ENCODE peak calls at places on chromosomes 5 and 9, in six cellular contexts. One of them, this sample, is unnamed.
A peak's percentile ranks its signal among the peaks of the same experiment; 100 is the strongest.

GRCh38 chr5:137036630-137037029 is 462.5 kb downstream of the SPOCK1 start:
- DNase-seq in GM12878: no peak
- DNase-seq in IMR-90: no peak
- DNase-seq in MM.1S: no peak
- DNase-seq in psoas muscle: no peak
- DNase-seq in testis: no peak
- DNase-seq in this sample: no peak

GRCh38 chr5:151420127-151420526 is 27.3 kb upstream of the SLC36A1 start:
- DNase-seq in GM12878: no peak
- DNase-seq in IMR-90: no peak
- DNase-seq in MM.1S: no peak
- DNase-seq in psoas muscle: no peak
- DNase-seq in testis: no peak
- DNase-seq in this sample: no peak

GRCh38 chr5:111537153-111538024 is 25.1 kb upstream of the STARD4 start:
- DNase-seq in GM12878: no peak
- DNase-seq in IMR-90: peak; percentile 78
- DNase-seq in MM.1S: no peak
- DNase-seq in psoas muscle: no peak
- DNase-seq in testis: no peak
- DNase-seq in this sample: peak; percentile 92

GRCh38 chr5:180777475-180777874 is 25.1 kb downstream of the MGAT1 start:
- DNase-seq in GM12878: no peak
- DNase-seq in IMR-90: no peak
- DNase-seq in MM.1S: no peak
- DNase-seq in psoas muscle: no peak
- DNase-seq in testis: no peak
- DNase-seq in this sample: no peak

GRCh38 chr9:133060417-133060841 is 1.4 kb upstream of the CEL start:
- DNase-seq in GM12878: no peak
- DNase-seq in IMR-90: no peak
- DNase-seq in MM.1S: peak; percentile 45
- DNase-seq in psoas muscle: no peak
- DNase-seq in testis: no peak
- DNase-seq in this sample: no peak

GRCh38 chr5:68277427-68277826 is 61.9 kb downstream of the PIK3R1 start:
- DNase-seq in GM12878: no peak
- DNase-seq in IMR-90: peak; percentile 77
- DNase-seq in MM.1S: no peak
- DNase-seq in psoas muscle: no peak
- DNase-seq in testis: no peak
- DNase-seq in this sample: peak; percentile 23

GRCh38 chr5:84634256-84634655 is 249.6 kb upstream of the EDIL3 start:
- DNase-seq in GM12878: no peak
- DNase-seq in IMR-90: peak; percentile 17
- DNase-seq in MM.1S: no peak
- DNase-seq in psoas muscle: no peak
- DNase-seq in testis: no peak
- DNase-seq in this sample: peak; percentile 27

GRCh38 chr5:82885657-82886389 is 191.4 kb downstream of the TMEM167A start:
- DNase-seq in GM12878: peak; percentile 16
- DNase-seq in IMR-90: peak; percentile 20
- DNase-seq in MM.1S: peak; percentile 19
- DNase-seq in psoas muscle: no peak
- DNase-seq in testis: no peak
- DNase-seq in this sample: peak; percentile 13

GRCh38 chr5:94017579-94017978 is 276.2 kb upstream of the POU5F2 start:
- DNase-seq in GM12878: no peak
- DNase-seq in IMR-90: peak; percentile 52
- DNase-seq in MM.1S: no peak
- DNase-seq in psoas muscle: no peak
- DNase-seq in testis: no peak
- DNase-seq in this sample: no peak

GRCh38 chr9:131739192-131739961 is 499 bp downstream of the RAPGEF1 start:
- DNase-seq in GM12878: no peak
- DNase-seq in IMR-90: no peak
- DNase-seq in MM.1S: peak; percentile 41
- DNase-seq in psoas muscle: peak; percentile 65
- DNase-seq in testis: peak; percentile 35
- DNase-seq in this sample: peak; percentile 28

GRCh38 chr5:142716963-142717362 is 31.1 kb upstream of the FGF1 start:
- DNase-seq in GM12878: no peak
- DNase-seq in IMR-90: peak; percentile 51
- DNase-seq in MM.1S: no peak
- DNase-seq in psoas muscle: no peak
- DNase-seq in testis: peak; percentile 70
- DNase-seq in this sample: peak; percentile 62

GRCh38 chr5:128535225-128535624 is 2.8 kb downstream of the FBN2 start:
- DNase-seq in GM12878: no peak
- DNase-seq in IMR-90: no peak
- DNase-seq in MM.1S: no peak
- DNase-seq in psoas muscle: no peak
- DNase-seq in testis: no peak
- DNase-seq in this sample: no peak

GRCh38 chr9:33374634-33375237 is 27.6 kb downstream of the AQP7 start:
- DNase-seq in GM12878: no peak
- DNase-seq in IMR-90: peak; percentile 74
- DNase-seq in MM.1S: peak; percentile 49
- DNase-seq in psoas muscle: peak; percentile 62
- DNase-seq in testis: peak; percentile 94
- DNase-seq in this sample: peak; percentile 84

GRCh38 chr5:21806943-21807342 is 1046.2 kb downstream of the CDH12 start:
- DNase-seq in GM12878: no peak
- DNase-seq in IMR-90: peak; percentile 87
- DNase-seq in MM.1S: no peak
- DNase-seq in psoas muscle: no peak
- DNase-seq in testis: no peak
- DNase-seq in this sample: no peak

GRCh38 chr5:6397536-6398269 is 19.4 kb upstream of the MED10 start:
- DNase-seq in GM12878: no peak
- DNase-seq in IMR-90: no peak
- DNase-seq in MM.1S: no peak
- DNase-seq in psoas muscle: no peak
- DNase-seq in testis: no peak
- DNase-seq in this sample: no peak

GRCh38 chr9:125479846-125480615 is 218.4 kb downstream of the GAPVD1 start:
- DNase-seq in GM12878: no peak
- DNase-seq in IMR-90: no peak
- DNase-seq in MM.1S: no peak
- DNase-seq in psoas muscle: no peak
- DNase-seq in testis: no peak
- DNase-seq in this sample: peak; percentile 32

GRCh38 chr9:76904661-76905457 is 1.1 kb downstream of the PRUNE2 start:
- DNase-seq in GM12878: no peak
- DNase-seq in IMR-90: no peak
- DNase-seq in MM.1S: no peak
- DNase-seq in psoas muscle: no peak
- DNase-seq in testis: no peak
- DNase-seq in this sample: no peak

GRCh38 chr5:67353500-67353931 is 156.9 kb upstream of the CD180 start:
- DNase-seq in GM12878: no peak
- DNase-seq in IMR-90: no peak
- DNase-seq in MM.1S: no peak
- DNase-seq in psoas muscle: no peak
- DNase-seq in testis: no peak
- DNase-seq in this sample: peak; percentile 57

GRCh38 chr5:923473-923873 is 30.8 kb downstream of the TRIP13 start:
- DNase-seq in GM12878: no peak
- DNase-seq in IMR-90: peak; percentile 55
- DNase-seq in MM.1S: peak; percentile 88
- DNase-seq in psoas muscle: peak; percentile 84
- DNase-seq in testis: peak; percentile 86
- DNase-seq in this sample: peak; percentile 40

GRCh38 chr5:176612008-176612407 is 2.1 kb upstream of the GPRIN1 start:
- DNase-seq in GM12878: no peak
- DNase-seq in IMR-90: no peak
- DNase-seq in MM.1S: no peak
- DNase-seq in psoas muscle: no peak
- DNase-seq in testis: no peak
- DNase-seq in this sample: no peak

GRCh38 chr5:176609724-176610429 is at the start of gene GPRIN1:
- DNase-seq in GM12878: no peak
- DNase-seq in IMR-90: peak; percentile 36
- DNase-seq in MM.1S: peak; percentile 74
- DNase-seq in psoas muscle: peak; percentile 63
- DNase-seq in testis: peak; percentile 43
- DNase-seq in this sample: peak; percentile 29

GRCh38 chr5:176611435-176611834 is 1.5 kb upstream of the GPRIN1 start:
- DNase-seq in GM12878: no peak
- DNase-seq in IMR-90: peak; percentile 91
- DNase-seq in MM.1S: peak; percentile 68
- DNase-seq in psoas muscle: peak; percentile 82
- DNase-seq in testis: peak; percentile 88
- DNase-seq in this sample: peak; percentile 83

GRCh38 chr5:176608937-176609723 is 826 bp downstream of the GPRIN1 start:
- DNase-seq in GM12878: no peak
- DNase-seq in IMR-90: no peak
- DNase-seq in MM.1S: no peak
- DNase-seq in psoas muscle: no peak
- DNase-seq in testis: no peak
- DNase-seq in this sample: no peak

GRCh38 chr5:176610430-176610763 is 441 bp upstream of the GPRIN1 start:
- DNase-seq in GM12878: no peak
- DNase-seq in IMR-90: no peak
- DNase-seq in MM.1S: no peak
- DNase-seq in psoas muscle: no peak
- DNase-seq in testis: no peak
- DNase-seq in this sample: no peak
- H3K4me3 ChIP-seq in GM12878: peak overlapping the region; percentile 74
- H3K4me3 ChIP-seq in IMR-90: peak overlapping the region; percentile 74
- H3K4me3 ChIP-seq in MM.1S: peak overlapping the region; percentile 72
- H3K4me3 ChIP-seq in psoas muscle: peak overlapping the region; percentile 67
- H3K4me3 ChIP-seq in testis: peak overlapping the region; percentile 67
- H3K4me3 ChIP-seq in this sample: peak overlapping the region; percentile 21

DNA sequence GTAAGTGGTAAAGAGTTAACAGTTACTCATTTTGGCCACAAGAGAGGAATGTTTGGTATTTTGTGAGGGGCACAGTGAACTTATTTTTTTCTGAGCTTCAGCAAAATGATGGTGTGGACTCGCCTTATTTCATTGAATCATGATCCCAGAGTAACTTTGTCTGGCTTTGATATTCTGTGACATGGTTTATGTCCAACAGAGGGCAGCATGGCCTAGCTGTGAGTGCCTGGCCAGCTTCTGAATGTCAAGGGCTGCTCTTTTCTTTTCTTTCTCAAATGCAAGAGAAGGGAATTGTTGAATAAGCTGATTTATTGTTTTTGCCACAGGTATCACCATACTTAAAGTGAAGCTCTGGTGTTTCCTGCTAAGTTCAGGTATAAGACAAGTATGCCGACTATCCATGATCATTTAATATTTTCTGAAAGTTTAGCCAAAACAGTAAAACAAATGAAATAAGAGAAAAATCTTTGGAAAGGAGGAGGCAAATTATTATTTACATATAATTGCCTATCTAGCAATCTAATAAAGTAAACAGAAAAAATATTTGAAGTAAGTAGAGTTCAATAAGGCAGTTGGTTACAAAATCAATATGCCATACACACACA is 31.7 kb downstream of the MRPL22 start:
- DNase-seq in GM12878: no peak
- DNase-seq in IMR-90: peak; percentile 53
- DNase-seq in MM.1S: peak; percentile 32
- DNase-seq in psoas muscle: no peak
- DNase-seq in testis: peak; percentile 68
- DNase-seq in this sample: peak; percentile 45
- TF ChIP-seq CTCF in GM12878: peak; percentile 54
- TF ChIP-seq CTCF in IMR-90: peak; percentile 67
- TF ChIP-seq CTCF in MM.1S: peak; percentile 56
- TF ChIP-seq CTCF in psoas muscle: peak; percentile 38
- TF ChIP-seq CTCF in testis: peak; percentile 52
- TF ChIP-seq CTCF in this sample: peak; percentile 65

GRCh38 chr5:10635257-10635860 is 71.5 kb downstream of the ANKRD33B start:
- DNase-seq in GM12878: peak; percentile 94
- DNase-seq in IMR-90: peak; percentile 80
- DNase-seq in MM.1S: no peak
- DNase-seq in psoas muscle: no peak
- DNase-seq in testis: no peak
- DNase-seq in this sample: peak; percentile 81

GRCh38 chr5:10636363-10637142 is 72.7 kb downstream of the ANKRD33B start:
- DNase-seq in GM12878: no peak
- DNase-seq in IMR-90: no peak
- DNase-seq in MM.1S: no peak
- DNase-seq in psoas muscle: no peak
- DNase-seq in testis: no peak
- DNase-seq in this sample: no peak

GRCh38 chr5:10634562-10634961 is 70.7 kb downstream of the ANKRD33B start:
- DNase-seq in GM12878: no peak
- DNase-seq in IMR-90: no peak
- DNase-seq in MM.1S: no peak
- DNase-seq in psoas muscle: no peak
- DNase-seq in testis: no peak
- DNase-seq in this sample: no peak

GRCh38 chr5:10634056-10634455 is 70.2 kb downstream of the ANKRD33B start:
- DNase-seq in GM12878: no peak
- DNase-seq in IMR-90: no peak
- DNase-seq in MM.1S: no peak
- DNase-seq in psoas muscle: no peak
- DNase-seq in testis: no peak
- DNase-seq in this sample: no peak

DNA sequence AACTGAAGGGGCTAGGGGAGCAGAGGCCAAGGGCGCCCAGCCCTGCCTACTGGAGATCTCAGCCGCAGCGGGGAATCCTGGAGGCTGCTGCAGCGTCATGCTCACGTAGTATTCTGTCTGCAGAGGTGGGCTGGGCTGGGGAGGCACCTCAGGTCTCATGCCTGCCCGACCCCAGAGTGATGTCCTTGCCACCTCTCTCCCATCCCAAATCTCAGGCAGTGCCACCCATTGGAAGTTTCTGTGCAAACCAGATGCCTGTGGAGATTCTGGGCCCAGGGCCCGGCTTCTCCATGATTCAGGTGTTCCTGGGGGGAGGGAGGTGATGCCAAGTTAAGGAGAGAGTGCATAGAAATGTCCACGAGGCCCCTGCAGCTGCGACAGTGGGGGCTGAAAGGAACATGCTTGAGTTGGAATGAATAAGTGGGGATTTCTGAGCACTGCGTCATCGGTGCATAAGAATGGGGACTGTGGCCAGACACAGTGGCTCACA is 72.0 kb downstream of the ANKRD33B start:
- DNase-seq in GM12878: no peak
- DNase-seq in IMR-90: no peak
- DNase-seq in MM.1S: no peak
- DNase-seq in psoas muscle: no peak
- DNase-seq in testis: no peak
- DNase-seq in this sample: no peak
- H3K27ac ChIP-seq in GM12878: peak overlapping the region; percentile 93
- H3K27ac ChIP-seq in IMR-90: no peak overlapping the region
- H3K27ac ChIP-seq in MM.1S: no peak overlapping the region
- H3K27ac ChIP-seq in psoas muscle: no peak overlapping the region
- H3K27ac ChIP-seq in testis: no peak overlapping the region
- H3K27ac ChIP-seq in this sample: no peak overlapping the region

DNA sequence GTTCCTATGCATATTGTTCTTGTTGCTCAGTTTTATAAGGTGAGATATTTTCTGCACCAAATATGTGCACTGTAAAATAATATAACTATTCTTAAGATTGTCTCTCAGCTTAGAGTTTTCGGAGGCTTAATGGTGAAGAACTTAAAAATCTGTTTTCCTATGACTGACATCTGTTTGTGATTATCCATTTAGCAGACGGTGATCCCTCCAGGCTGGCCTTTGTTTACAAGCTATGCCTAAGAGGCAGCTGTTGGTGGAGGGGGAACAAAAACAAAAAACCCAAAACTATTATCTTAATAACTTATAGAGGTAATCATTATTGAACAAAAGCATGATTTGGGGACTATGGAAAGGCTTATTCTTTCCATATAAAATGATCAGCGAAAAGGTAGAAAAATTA is 660 bp downstream of the PDCD1LG2 start:
- DNase-seq in GM12878: no peak
- DNase-seq in IMR-90: peak; percentile 41
- DNase-seq in MM.1S: no peak
- DNase-seq in psoas muscle: no peak
- DNase-seq in testis: no peak
- DNase-seq in this sample: no peak
- H3K4me3 ChIP-seq in GM12878: peak overlapping the region; percentile 49
- H3K4me3 ChIP-seq in IMR-90: peak overlapping the region; percentile 52
- H3K4me3 ChIP-seq in MM.1S: peak overlapping the region; percentile 66
- H3K4me3 ChIP-seq in psoas muscle: peak overlapping the region; percentile 55
- H3K4me3 ChIP-seq in testis: no peak overlapping the region
- H3K4me3 ChIP-seq in this sample: peak overlapping the region; percentile 64

This sample was measured in fibroblast of lung.